ENCODE peak calls at places on chromosome 11, in five cellular contexts. Q, D, T, B and A are unnamed samples.

GRCh38 chr11:32386770-32387377 is 48.5 kb downstream of the WT1 start:
- DNase-seq in Q (no peak), D (peak; percentile 48), T (no peak), B (no peak), A (no peak)

GRCh38 chr11:109864161-109864661 is 229.0 kb upstream of the ZC3H12C start:
- DNase-seq in Q (no peak), D (no peak), T (no peak), B (no peak), A (no peak)

GRCh38 chr11:130066338-130066737 is 3.4 kb upstream of the APLP2 start:
- DNase-seq in Q (no peak), D (no peak), T (no peak), B (no peak), A (no peak)

GRCh38 chr11:95991101-95991500 is 67.2 kb upstream of the MTMR2 start:
- DNase-seq in Q (no peak), D (no peak), T (no peak), B (no peak), A (no peak)

GRCh38 chr11:17267576-17267975 is 9.0 kb upstream of the NUCB2 start:
- DNase-seq in Q (no peak), D (no peak), T (no peak), B (no peak), A (no peak)

GRCh38 chr11:102451041-102451692 is 1.4 kb downstream of the TMEM123 start:
- DNase-seq in Q (no peak), D (no peak), T (no peak), B (no peak), A (no peak)

GRCh38 chr11:362642-363442 is 6.5 kb upstream of the B4GALNT4 start:
- DNase-seq in Q (no peak), D (no peak), T (no peak), B (no peak), A (no peak)

GRCh38 chr11:128467041-128467440 is 120.3 kb downstream of the ETS1 start:
- DNase-seq in Q (no peak), D (no peak), T (no peak), B (no peak), A (peak; percentile 72)

GRCh38 chr11:14386895-14387480 is 28.0 kb upstream of the RRAS2 start:
- DNase-seq in Q (no peak), D (no peak), T (no peak), B (peak; percentile 1), A (no peak)